ENCODE peak calls at places on chromosome 20, in nine cellular contexts. R, J, H, M, A, D, U, L and N are unnamed samples.

GRCh38 chr20:38730167-38730988 is 6.1 kb downstream of the SLC32A1 start:
- DNase-seq in R (no peak), J (no peak), H (no peak), M (peak; percentile 15), A (peak; percentile 44), D (no peak), U (no peak), L (no peak), N (no peak)

GRCh38 chr20:14414560-14414959 is 77.1 kb upstream of the FLRT3 start:
- DNase-seq in R (no peak), J (no peak), H (no peak), M (no peak), A (no peak), D (no peak), U (no peak), L (no peak), N (no peak)

GRCh38 chr20:21518292-21518991 is 4.6 kb upstream of the NKX2-2 start:
- DNase-seq in R (no peak), J (no peak), H (no peak), M (peak; percentile 3), A (no peak), D (no peak), U (no peak), L (no peak), N (no peak)

GRCh38 chr20:57928181-57928967 is 218.6 kb upstream of the PMEPA1 start:
- DNase-seq in R (no peak), J (no peak), H (peak; percentile 86), M (no peak), A (no peak), D (peak; percentile 41), U (no peak), L (no peak), N (no peak)

GRCh38 chr20:46226602-46227001 is 81.7 kb downstream of the CDH22 start:
- DNase-seq in R (no peak), J (no peak), H (peak; percentile 66), M (no peak), A (no peak), D (no peak), U (no peak), L (peak; percentile 6), N (no peak)

GRCh38 chr20:45592574-45593189 is 13.6 kb upstream of the WFDC8 start:
- DNase-seq in R (peak; percentile 12), J (peak; percentile 12), H (peak; percentile 73), M (peak; percentile 73), A (no peak), D (no peak), U (peak; percentile 83), L (peak; percentile 24), N (no peak)

GRCh38 chr20:43525016-43525415 is 17.5 kb downstream of the L3MBTL1 start:
- DNase-seq in R (no peak), J (no peak), H (no peak), M (no peak), A (no peak), D (no peak), U (no peak), L (no peak), N (no peak)

GRCh38 chr20:12847862-12848261 is 160.9 kb upstream of the SPTLC3 start:
- DNase-seq in R (peak; percentile 12), J (no peak), H (peak; percentile 16), M (peak; percentile 86), A (no peak), D (no peak), U (no peak), L (no peak), N (no peak)

GRCh38 chr20:33388268-33388667 is 13.1 kb downstream of the CDK5RAP1 start:
- DNase-seq in R (no peak), J (no peak), H (no peak), M (no peak), A (no peak), D (no peak), U (no peak), L (no peak), N (no peak)

GRCh38 chr20:25675161-25675560 is 21.5 kb downstream of the ZNF337 start:
- DNase-seq in R (no peak), J (no peak), H (no peak), M (no peak), A (no peak), D (no peak), U (no peak), L (no peak), N (no peak)

GRCh38 chr20:34536798-34537394 is 20.7 kb downstream of the DYNLRB1 start:
- DNase-seq in R (peak; percentile 29), J (no peak), H (no peak), M (peak; percentile 68), A (peak; percentile 84), D (no peak), U (no peak), L (peak; percentile 53), N (peak; percentile 72)

GRCh38 chr20:52168116-52168515 is 23.5 kb downstream of the ZFP64 start:
- DNase-seq in R (no peak), J (no peak), H (no peak), M (no peak), A (no peak), D (no peak), U (no peak), L (no peak), N (no peak)

GRCh38 chr20:62122659-62123449 is 579 bp downstream of the LSM14B start:
- DNase-seq in R (no peak), J (peak; percentile 29), H (peak; percentile 50), M (peak; percentile 72), A (peak; percentile 78), D (no peak), U (no peak), L (peak; percentile 48), N (peak; percentile 66)

GRCh38 chr20:35232575-35232974 is 6.1 kb downstream of the MMP24 start:
- DNase-seq in R (no peak), J (no peak), H (peak; percentile 84), M (no peak), A (no peak), D (peak; percentile 66), U (no peak), L (no peak), N (no peak)

GRCh38 chr20:59835448-59836395 is 97.7 kb downstream of the SYCP2 start:
- DNase-seq in R (peak; percentile 44), J (no peak), H (no peak), M (peak; percentile 93), A (peak; percentile 84), D (no peak), U (no peak), L (no peak), N (no peak)

GRCh38 chr20:63448050-63448449 is 24.4 kb downstream of the KCNQ2 start:
- DNase-seq in R (no peak), J (no peak), H (no peak), M (peak; percentile 65), A (no peak), D (no peak), U (no peak), L (no peak), N (no peak)

GRCh38 chr20:46903937-46904336 is 9.3 kb downstream of the EYA2 start:
- DNase-seq in R (no peak), J (no peak), H (no peak), M (no peak), A (no peak), D (no peak), U (no peak), L (no peak), N (no peak)

GRCh38 chr20:9220874-9221547 is 152.1 kb downstream of the PLCB4 start:
- DNase-seq in R (no peak), J (no peak), H (peak; percentile 89), M (no peak), A (no peak), D (peak; percentile 80), U (no peak), L (no peak), N (no peak)